ENCODE peak calls at places on chromosome 19, in six cellular contexts. Q, W, X, E, L and H are unnamed samples.

GRCh38 chr19:30152510-30153291 is 210.7 kb downstream of the URI1 start:
- DNase-seq in Q (no peak), X (no peak), E (no peak), W (no peak), L (no peak), H (no peak)

GRCh38 chr19:43777163-43777700 is 3.5 kb downstream of the KCNN4 start:
- DNase-seq in L (peak), W (peak), X (peak), E (no peak), Q (no peak), H (no peak)

GRCh38 chr19:17333611-17334413 is 843 bp downstream of the ANO8 start:
- DNase-seq in W (peak), Q (peak), X (peak), L (peak), E (peak), H (peak)

GRCh38 chr19:30423481-30423880 is 51.3 kb downstream of the ZNF536 start:
- DNase-seq in X (no peak), E (no peak), L (no peak), W (no peak), Q (no peak), H (peak)

GRCh38 chr19:33231511-33231910 is 5.9 kb upstream of the SLC7A10 start:
- DNase-seq in E (peak), L (no peak), Q (no peak), X (no peak), W (no peak), H (no peak)

GRCh38 chr19:43470288-43470687 is 4.9 kb upstream of the LYPD3 start:
- DNase-seq in E (peak), L (no peak), W (peak), X (no peak), Q (no peak), H (no peak)

GRCh38 chr19:12801466-12802266 is at the start of the genes PRDX2 and THSD8:
- DNase-seq in X (peak), W (peak), L (peak), Q (peak), E (peak), H (peak)

GRCh38 chr19:48315712-48316111 is 9.6 kb upstream of the EMP3 start:
- DNase-seq in L (no peak), Q (no peak), W (no peak), E (no peak), X (no peak), H (no peak)

GRCh38 chr19:38412491-38412890 is 9.6 kb downstream of the FAM98C start:
- DNase-seq in L (no peak), X (no peak), W (no peak), E (no peak), Q (no peak), H (no peak)

GRCh38 chr19:35719402-35720162 is 1.8 kb downstream of the KMT2B start:
- DNase-seq in W (no peak), X (no peak), E (no peak), Q (no peak), L (peak), H (peak)

GRCh38 chr19:44951179-44952159 is 3.7 kb upstream of the CLPTM1 start:
- DNase-seq in W (peak), Q (peak), L (no peak), E (peak), X (peak), H (peak)

GRCh38 chr19:39426170-39426569 is 9.6 kb downstream of the RPS16 start:
- DNase-seq in Q (no peak), E (no peak), L (no peak), X (no peak), W (no peak), H (no peak)

GRCh38 chr19:40466219-40467006 is at the start of gene SPTBN4:
- DNase-seq in E (no peak), Q (peak), L (peak), X (no peak), W (peak), H (peak)

GRCh38 chr19:15456871-15457700 is 7.3 kb downstream of the RASAL3 start:
- DNase-seq in W (no peak), X (peak), E (no peak), L (no peak), Q (peak), H (no peak)

GRCh38 chr19:50897612-50898011 is 13.6 kb downstream of the KLK4 start:
- DNase-seq in X (no peak), Q (no peak), E (no peak), L (no peak), W (no peak), H (no peak)
- TF ChIP-seq CTCF in X (no peak), Q (no peak), E (no peak), L (no peak), W (no peak), H (no peak)

GRCh38 chr19:34482380-34483250 is 1.1 kb downstream of the WTIP start:
- DNase-seq in Q (peak), E (peak), X (no peak), L (no peak), W (no peak), H (peak)
- H3K27ac ChIP-seq in Q (no peak), E (peak), X (no peak), L (peak), W (no peak), H (peak)

GRCh38 chr19:42325308-42325895 is at the start of gene MEGF8:
- DNase-seq in L (peak), X (peak), W (peak), Q (peak), E (peak), H (peak)
- TF ChIP-seq CTCF in L (peak), X (peak), W (no peak), Q (peak), E (peak), H (peak)

DNA sequence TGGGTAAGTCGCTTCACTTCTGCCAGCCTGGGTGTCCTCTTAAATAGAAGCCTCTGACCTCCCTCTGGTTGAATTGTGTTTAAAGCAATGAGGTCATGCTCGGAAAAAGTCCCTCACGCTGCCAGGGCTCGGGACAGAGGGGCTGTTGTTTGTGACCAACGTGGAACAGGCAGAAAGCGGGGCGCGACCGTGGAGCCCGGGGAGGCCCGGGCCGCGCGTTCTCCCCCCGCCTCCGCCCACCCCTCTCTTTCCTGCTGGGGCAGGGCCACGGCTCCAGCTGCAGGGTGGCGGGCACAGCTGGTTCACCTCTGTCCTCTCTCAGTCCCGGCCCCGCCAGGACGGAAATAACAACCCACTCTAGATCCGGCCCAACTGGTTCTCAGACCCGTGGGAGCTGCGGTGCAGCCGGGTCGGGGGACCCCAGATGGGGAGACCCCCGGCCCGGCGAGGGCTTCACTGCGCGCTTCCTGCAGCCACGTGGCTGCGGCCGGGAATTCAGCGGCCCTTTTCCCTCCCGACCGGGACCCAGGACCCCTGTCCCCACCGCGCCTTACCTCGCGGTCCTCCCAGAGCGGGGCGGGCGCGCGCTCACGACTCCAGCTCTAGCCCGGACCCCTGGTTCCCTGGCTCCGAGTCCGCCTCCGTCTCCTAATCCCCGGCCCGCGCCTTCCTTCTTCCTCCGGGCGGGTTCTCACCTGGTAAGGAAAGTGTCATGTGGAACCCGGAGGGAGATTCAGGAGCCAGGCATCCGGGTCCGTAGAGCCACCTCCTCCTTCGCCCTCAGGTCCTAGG is 1.9 kb downstream of the CDC42EP5 start:
- DNase-seq in W (no peak), L (peak), E (no peak), X (no peak), Q (peak), H (peak)
- H3K27ac ChIP-seq in W (no peak), L (peak), E (no peak), X (no peak), Q (no peak), H (peak)

GRCh38 chr19:18424890-18425514 is 5.8 kb downstream of the SSBP4 start:
- DNase-seq in L (no peak), W (no peak), Q (no peak), X (no peak), E (no peak), H (no peak)
- TF ChIP-seq CTCF in L (no peak), W (no peak), Q (no peak), X (no peak), E (no peak), H (no peak)

GRCh38 chr19:1649706-1650626 is 2.4 kb downstream of the TCF3 start:
- DNase-seq in L (peak), Q (no peak), E (no peak), W (no peak), X (no peak), H (peak)

GRCh38 chr19:1646931-1647663 is 5.3 kb downstream of the TCF3 start:
- DNase-seq in W (no peak), X (no peak), E (no peak), L (no peak), Q (no peak), H (peak)

GRCh38 chr19:1648926-1649541 is 3.4 kb downstream of the TCF3 start:
- DNase-seq in W (no peak), E (no peak), Q (no peak), L (peak), X (no peak), H (peak)

GRCh38 chr19:1647664-1648155 is 4.7 kb downstream of the TCF3 start:
- DNase-seq in E (no peak), L (no peak), Q (no peak), X (no peak), W (no peak), H (no peak)

GRCh38 chr19:1648156-1648925 is 4.1 kb downstream of the TCF3 start:
- DNase-seq in X (no peak), W (no peak), E (no peak), Q (no peak), L (no peak), H (no peak)
- H3K27ac ChIP-seq in X (no peak), W (no peak), E (no peak), Q (no peak), L (peak), H (no peak)

GRCh38 chr19:19032420-19033175 is 719 bp downstream of the SUGP2 start:
- DNase-seq in X (peak), E (peak), W (peak), Q (peak), L (peak), H (peak)
- TF ChIP-seq CTCF in X (peak), E (no peak), W (no peak), Q (no peak), L (no peak), H (no peak)

DNA sequence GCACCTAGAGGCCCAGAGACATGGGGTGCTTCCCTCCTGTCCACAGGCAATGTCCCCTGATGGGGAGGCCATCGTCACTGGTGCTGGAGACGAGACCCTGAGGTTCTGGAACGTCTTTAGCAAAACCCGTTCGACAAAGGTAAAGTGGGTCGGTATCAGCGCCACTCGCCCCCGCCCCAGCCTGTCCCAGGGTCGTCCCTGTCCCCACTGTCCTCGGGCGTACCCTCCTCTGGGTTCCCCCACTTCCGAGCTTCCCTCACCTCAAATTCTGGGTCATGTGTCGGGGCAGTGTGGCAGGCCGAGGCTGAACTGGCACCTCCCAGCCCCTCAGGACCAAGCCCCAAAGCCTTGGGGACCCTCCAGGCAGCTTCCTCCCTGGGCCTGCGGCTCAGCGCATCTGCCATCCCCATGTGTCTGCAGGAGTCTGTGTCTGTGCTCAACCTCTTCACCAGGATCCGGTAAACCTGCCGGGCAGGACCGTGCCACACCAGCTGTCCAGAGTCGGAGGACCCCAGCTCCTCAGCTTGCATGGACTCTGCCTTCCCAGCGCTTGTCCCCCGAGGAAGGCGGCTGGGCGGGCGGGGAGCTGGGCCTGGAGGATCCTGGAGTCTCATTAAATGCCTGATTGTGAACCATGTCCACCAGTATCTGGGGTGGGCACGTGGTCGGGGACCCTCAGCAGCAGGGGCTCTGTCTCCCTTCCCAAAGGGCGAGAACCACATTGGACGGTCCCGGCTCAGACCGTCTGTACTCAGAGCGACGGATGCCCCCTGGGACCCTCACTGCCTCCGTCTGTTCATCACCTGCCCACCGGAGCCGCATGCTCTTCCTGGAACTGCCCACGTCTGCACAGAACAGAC is 4.4 kb upstream of the TEKTIP1 start:
- DNase-seq in L (no peak), W (no peak), Q (no peak), E (no peak), X (no peak), H (peak)
- H3K27ac ChIP-seq in L (no peak), W (no peak), Q (no peak), E (no peak), X (no peak), H (no peak)

GRCh38 chr19:5563008-5563431 is 4.7 kb downstream of the TINCR start:
- DNase-seq in Q (no peak), X (no peak), L (no peak), E (no peak), W (no peak), H (no peak)
- TF ChIP-seq CTCF in Q (peak), X (peak), L (no peak), E (peak), W (no peak), H (no peak)

GRCh38 chr19:1921825-1922224 is 16.6 kb downstream of the ADAT3 start:
- DNase-seq in W (no peak), L (no peak), Q (no peak), X (no peak), E (no peak), H (peak)

GRCh38 chr19:1921326-1921725 is 16.1 kb downstream of the ADAT3 start:
- DNase-seq in E (no peak), Q (no peak), X (no peak), W (no peak), L (no peak), H (no peak)

GRCh38 chr19:1922803-1923202 is 17.6 kb downstream of the ADAT3 start:
- DNase-seq in L (no peak), X (no peak), Q (no peak), E (no peak), W (no peak), H (no peak)

GRCh38 chr19:1924320-1924961 is 16.5 kb upstream of the CSNK1G2 start:
- DNase-seq in W (no peak), E (no peak), Q (no peak), X (no peak), L (no peak), H (peak)

DNA sequence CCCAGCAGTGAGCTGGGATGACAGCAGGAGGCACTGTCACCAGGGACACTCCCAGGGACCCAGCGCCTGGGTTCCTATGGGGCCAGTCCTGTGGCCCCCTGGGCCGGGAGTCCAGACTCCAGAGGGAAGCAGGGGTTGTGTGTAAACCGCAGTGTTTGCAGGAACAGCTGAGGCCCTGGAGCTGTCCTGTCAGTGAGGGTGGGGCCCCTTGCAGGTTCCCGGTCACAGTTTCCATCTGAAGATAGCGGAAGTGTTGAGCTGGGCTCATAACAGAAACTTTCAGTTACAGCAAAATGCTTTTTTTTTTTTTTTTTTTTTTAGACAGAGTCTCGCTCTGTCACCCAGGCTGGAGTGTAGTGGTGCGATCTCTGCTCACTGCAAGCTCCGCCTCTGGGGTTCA is 17.7 kb upstream of the CSNK1G2 start:
- DNase-seq in L (no peak), W (peak), Q (no peak), E (no peak), X (no peak), H (no peak)
- H3K27ac ChIP-seq in L (peak), W (no peak), Q (no peak), E (no peak), X (no peak), H (no peak)